ENCODE peak calls at places on chromosomes 4 and X, in nine cellular contexts. M is GM06990; Z is stimulated activated CD4-positive, alpha-beta T cell treated with anti-CD3 and anti-CD28 coated beads, Interleukin-15, amount 100 ng/mL, for 1 hour; F is activated CD4-positive, alpha-beta T cell treated with anti-CD3 and anti-CD28 coated beads, Interleukin-2, amount 10 ng/mL, durations not matched to agents 7 days and 5 days; L is heart left ventricle; K is progenitor cell of endocrine pancreas; H is HCT116; A is Calu3; R is pons. O is an unnamed sample.

GRCh38 chr4:109979932-109980717 is 67.4 kb downstream of the EGF start:
- DNase-seq in M (no peak), Z (no peak), F (no peak), L (no peak), K (no peak), H (no peak), A (no peak), R (no peak), O (no peak)

GRCh38 chr4:40199179-40199670 is 2.4 kb downstream of the RHOH start:
- DNase-seq in M (no peak), Z (no peak), F (peak), L (no peak), K (no peak), H (no peak), A (no peak), R (no peak), O (peak)

GRCh38 chr4:11488657-11489448 is 60.2 kb upstream of the HS3ST1 start:
- DNase-seq in M (no peak), Z (no peak), F (no peak), L (no peak), K (no peak), H (no peak), A (no peak), R (no peak), O (peak)

GRCh38 chrX:74015379-74016019 is 288.5 kb upstream of the ZCCHC13 start:
- DNase-seq in M (peak), Z (peak), F (peak), L (peak), K (peak), H (peak), A (peak), R (peak), O (peak)

GRCh38 chr4:30610361-30610760 is 109.8 kb upstream of the PCDH7 start:
- DNase-seq in M (no peak), Z (no peak), F (no peak), L (no peak), K (no peak), H (no peak), A (no peak), R (no peak), O (no peak)

GRCh38 chr4:94827481-94828110 is 69.8 kb downstream of the BMPR1B start:
- DNase-seq in M (no peak), Z (no peak), F (no peak), L (no peak), K (no peak), H (peak), A (peak), R (no peak), O (no peak)

GRCh38 chrX:20265726-20266681 is 705 bp downstream of the RPS6KA3 start:
- DNase-seq in M (peak), Z (no peak), F (peak), L (peak), K (peak), H (no peak), A (peak), R (no peak), O (peak)

GRCh38 chr4:168183717-168184571 is 91.6 kb downstream of the ANXA10 start:
- DNase-seq in M (peak), Z (no peak), F (no peak), L (no peak), K (no peak), H (peak), A (no peak), R (peak), O (peak)

GRCh38 chr4:1338752-1339414 is 8.1 kb upstream of the UVSSA start:
- DNase-seq in M (no peak), Z (no peak), F (no peak), L (no peak), K (no peak), H (no peak), A (no peak), R (no peak), O (no peak)

GRCh38 chrX:154369453-154370299 is 4.8 kb downstream of the FLNA start:
- DNase-seq in M (peak), Z (peak), F (peak), L (peak), K (peak), H (peak), A (peak), R (peak), O (peak)